ENCODE peak calls at places on chromosomes 2 and 18, in five cellular contexts. F is PC-9, I is ureter, M is RPMI7951, C is GM04504. L is an unnamed sample.

GRCh38 chr18:75456277-75456676 is 28.8 kb upstream of the SMIM21 start:
- DNase-seq in F (no peak), I (no peak), M (peak; percentile 28), C (no peak), L (no peak)

GRCh38 chr2:140205093-140205492 is 1424.9 kb upstream of the NXPH2 start:
- DNase-seq in F (no peak), I (no peak), M (no peak), C (no peak), L (no peak)

GRCh38 chr2:148968776-148969175 is 69.7 kb upstream of the LYPD6B start:
- DNase-seq in F (no peak), I (no peak), M (no peak), C (no peak), L (no peak)

GRCh38 chr2:236896677-236897076 is 189.0 kb upstream of the COPS8 start:
- DNase-seq in F (no peak), I (no peak), M (no peak), C (no peak), L (no peak)

GRCh38 chr2:20242727-20243377 is 17.9 kb upstream of the SDC1 start:
- DNase-seq in F (no peak), I (no peak), M (no peak), C (no peak), L (no peak)

GRCh38 chr18:8795586-8795985 is 90.2 kb downstream of the MTCL1 start:
- DNase-seq in F (no peak), I (no peak), M (no peak), C (no peak), L (no peak)

GRCh38 chr2:20273045-20273444 is 48.1 kb upstream of the SDC1 start:
- DNase-seq in F (no peak), I (no peak), M (no peak), C (no peak), L (no peak)

GRCh38 chr18:3498705-3499451 is 48.9 kb downstream of the TGIF1 start:
- DNase-seq in F (no peak), I (no peak), M (no peak), C (no peak), L (peak; percentile 6)

GRCh38 chr18:25799221-25799620 is 291.2 kb downstream of the SS18 start:
- DNase-seq in F (no peak), I (no peak), M (no peak), C (no peak), L (no peak)

GRCh38 chr18:77101410-77102245 is 31.0 kb downstream of the MBP start:
- DNase-seq in F (peak; percentile 99), I (peak; percentile 82), M (peak; percentile 98), C (peak; percentile 90), L (peak; percentile 94)

GRCh38 chr2:10919776-10920606 is 8.3 kb downstream of the KCNF1 start:
- DNase-seq in F (no peak), I (no peak), M (no peak), C (no peak), L (no peak)

GRCh38 chr18:12742453-12742852 is 39.6 kb downstream of the PSMG2 start:
- DNase-seq in F (peak; percentile 92), I (no peak), M (peak; percentile 26), C (no peak), L (peak; percentile 18)

GRCh38 chr2:42107249-42108042 is 59.6 kb downstream of the PKDCC start:
- DNase-seq in F (no peak), I (no peak), M (no peak), C (no peak), L (no peak)

GRCh38 chr2:9656270-9656766 is 25.5 kb upstream of the YWHAQ start:
- DNase-seq in F (peak; percentile 92), I (no peak), M (peak; percentile 100), C (peak; percentile 94), L (no peak)

GRCh38 chr2:232888839-232889529 is 18.9 kb downstream of the SNORC start:
- DNase-seq in F (no peak), I (no peak), M (no peak), C (no peak), L (no peak)

GRCh38 chr18:79964330-79965118 is at the start of gene HSBP1L1:
- DNase-seq in F (peak; percentile 67), I (peak; percentile 74), M (no peak), C (no peak), L (peak; percentile 82)

GRCh38 chr18:446941-447560 is 53.5 kb downstream of the COLEC12 start:
- DNase-seq in F (no peak), I (no peak), M (peak; percentile 71), C (no peak), L (no peak)

GRCh38 chr2:202307690-202308089 is 42.1 kb downstream of the NOP58 start:
- DNase-seq in F (no peak), I (no peak), M (no peak), C (no peak), L (no peak)

GRCh38 chr18:21599585-21600525 is 649 bp downstream of the ESCO1 start:
- DNase-seq in F (peak; percentile 45), I (peak; percentile 50), M (no peak), C (peak; percentile 15), L (peak; percentile 77)

GRCh38 chr2:143258126-143258892 is 129.1 kb downstream of the ARHGAP15 start:
- DNase-seq in F (no peak), I (no peak), M (no peak), C (no peak), L (no peak)

GRCh38 chr18:40094441-40094840 is 1860.6 kb upstream of the PIK3C3 start:
- DNase-seq in F (no peak), I (no peak), M (no peak), C (peak; percentile 14), L (no peak)

GRCh38 chr2:241894056-241894641 is 24.6 kb downstream of the RTP5 start:
- DNase-seq in F (no peak), I (peak; percentile 45), M (no peak), C (no peak), L (no peak)

GRCh38 chr2:114068438-114068837 is 178.5 kb downstream of the ACTR3 start:
- DNase-seq in F (no peak), I (no peak), M (peak; percentile 19), C (no peak), L (peak; percentile 16)

GRCh38 chr2:207681431-207681830 is 30.0 kb upstream of the CCNYL1 start:
- DNase-seq in F (no peak), I (no peak), M (no peak), C (no peak), L (peak; percentile 39)

GRCh38 chr2:158935617-158936016 is 32.8 kb upstream of the TANC1 start:
- DNase-seq in F (no peak), I (no peak), M (no peak), C (no peak), L (no peak)

GRCh38 chr2:97966545-97967215 is 29.1 kb downstream of the TMEM131 start:
- DNase-seq in F (peak; percentile 86), I (no peak), M (no peak), C (no peak), L (no peak)

GRCh38 chr18:31129398-31130115 is 27.3 kb upstream of the DSC2 start:
- DNase-seq in F (no peak), I (no peak), M (no peak), C (no peak), L (no peak)

GRCh38 chr18:50266248-50266704 is at the start of gene CFAP53:
- DNase-seq in F (peak; percentile 82), I (peak; percentile 93), M (peak; percentile 81), C (peak; percentile 66), L (peak; percentile 92)

GRCh38 chr2:8437949-8438400 is 243.9 kb upstream of the ID2 start:
- DNase-seq in F (no peak), I (no peak), M (no peak), C (no peak), L (no peak)

GRCh38 chr2:139045524-139045923 is 265.3 kb upstream of the NXPH2 start:
- DNase-seq in F (no peak), I (no peak), M (no peak), C (no peak), L (no peak)

GRCh38 chr2:97714084-97714949 is 941 bp downstream of the ZAP70 start:
- DNase-seq in F (no peak), I (no peak), M (no peak), C (no peak), L (no peak)

L was measured in Calu3.